ENCODE peak calls at places on chromosome 22, in five cellular contexts. One of them, this sample, is unnamed.

GRCh38 chr22:22565991-22566390 is 6.9 kb upstream of the PRAME start:
- DNase-seq in AML-193: no peak
- DNase-seq in GM23248: peak
- DNase-seq in mucosa of gallbladder: no peak
- DNase-seq in HEK293T: no peak
- DNase-seq in this sample: no peak

GRCh38 chr22:19880786-19881569 is 26.3 kb upstream of the GNB1L start:
- DNase-seq in HEK293T: peak
- DNase-seq in AML-193: no peak
- DNase-seq in GM23248: peak
- DNase-seq in mucosa of gallbladder: peak
- DNase-seq in this sample: peak

GRCh38 chr22:24564376-24565058 is 8.7 kb downstream of the SNRPD3 start:
- DNase-seq in AML-193: no peak
- DNase-seq in GM23248: no peak
- DNase-seq in mucosa of gallbladder: no peak
- DNase-seq in HEK293T: no peak
- DNase-seq in this sample: no peak

GRCh38 chr22:47193606-47194316 is 431.3 kb downstream of the TBC1D22A start:
- DNase-seq in mucosa of gallbladder: no peak
- DNase-seq in GM23248: no peak
- DNase-seq in AML-193: no peak
- DNase-seq in HEK293T: no peak
- DNase-seq in this sample: no peak

GRCh38 chr22:38033522-38034277 is 23.5 kb upstream of the PICK1 start:
- DNase-seq in AML-193: no peak
- DNase-seq in HEK293T: no peak
- DNase-seq in mucosa of gallbladder: no peak
- DNase-seq in GM23248: no peak
- DNase-seq in this sample: peak

GRCh38 chr22:17093081-17093480 is 8.3 kb downstream of the IL17RA start:
- DNase-seq in mucosa of gallbladder: no peak
- DNase-seq in HEK293T: no peak
- DNase-seq in GM23248: no peak
- DNase-seq in AML-193: no peak
- DNase-seq in this sample: no peak

GRCh38 chr22:48940266-48940987 is 887.2 kb downstream of the BRD1 start:
- DNase-seq in AML-193: no peak
- DNase-seq in mucosa of gallbladder: no peak
- DNase-seq in HEK293T: no peak
- DNase-seq in GM23248: no peak
- DNase-seq in this sample: no peak

GRCh38 chr22:48758021-48758561 is 1069.6 kb downstream of the BRD1 start:
- DNase-seq in mucosa of gallbladder: peak
- DNase-seq in AML-193: no peak
- DNase-seq in GM23248: no peak
- DNase-seq in HEK293T: no peak
- DNase-seq in this sample: no peak

GRCh38 chr22:17862646-17863181 is 88.4 kb upstream of the BID start:
- DNase-seq in GM23248: no peak
- DNase-seq in mucosa of gallbladder: no peak
- DNase-seq in AML-193: no peak
- DNase-seq in HEK293T: no peak
- DNase-seq in this sample: peak

GRCh38 chr22:39996732-39997131 is 2.0 kb downstream of the FAM83F start:
- DNase-seq in AML-193: no peak
- DNase-seq in mucosa of gallbladder: no peak
- DNase-seq in HEK293T: no peak
- DNase-seq in GM23248: no peak
- DNase-seq in this sample: peak

GRCh38 chr22:44600386-44600785 is 101.6 kb upstream of the PRR5 start:
- DNase-seq in GM23248: no peak
- DNase-seq in mucosa of gallbladder: no peak
- DNase-seq in HEK293T: no peak
- DNase-seq in AML-193: no peak
- DNase-seq in this sample: no peak

GRCh38 chr22:45504703-45505341 is 2.1 kb downstream of the FBLN1 start:
- DNase-seq in GM23248: peak
- DNase-seq in AML-193: no peak
- DNase-seq in mucosa of gallbladder: no peak
- DNase-seq in HEK293T: no peak
- DNase-seq in this sample: no peak

GRCh38 chr22:27501191-27501936 is 300.2 kb downstream of the MN1 start:
- DNase-seq in mucosa of gallbladder: no peak
- DNase-seq in HEK293T: no peak
- DNase-seq in GM23248: no peak
- DNase-seq in AML-193: no peak
- DNase-seq in this sample: no peak

GRCh38 chr22:47472636-47473035 is 710.2 kb downstream of the TBC1D22A start:
- DNase-seq in AML-193: no peak
- DNase-seq in HEK293T: no peak
- DNase-seq in GM23248: no peak
- DNase-seq in mucosa of gallbladder: no peak
- DNase-seq in this sample: no peak

GRCh38 chr22:42993651-42994275 is 21.2 kb downstream of the PACSIN2 start:
- DNase-seq in GM23248: peak
- DNase-seq in mucosa of gallbladder: no peak
- DNase-seq in AML-193: peak
- DNase-seq in HEK293T: no peak
- DNase-seq in this sample: no peak

GRCh38 chr22:39898997-39899396 is 1.9 kb upstream of the GRAP2 start:
- DNase-seq in HEK293T: no peak
- DNase-seq in AML-193: peak
- DNase-seq in GM23248: no peak
- DNase-seq in mucosa of gallbladder: no peak
- DNase-seq in this sample: no peak

GRCh38 chr22:28768701-28769393 is 3.6 kb upstream of the CCDC117 start:
- DNase-seq in GM23248: no peak
- DNase-seq in AML-193: no peak
- DNase-seq in HEK293T: no peak
- DNase-seq in mucosa of gallbladder: no peak
- DNase-seq in this sample: no peak